ENCODE peak calls at places on chromosomes 12 and 14, in ten cellular contexts. E, Z, S, H, D, V, U, M, W and R are unnamed samples.

GRCh38 chr14:58078068-58078467 is 73.9 kb downstream of the ARMH4 start:
- DNase-seq in V (no peak), W (no peak), D (no peak), Z (peak; percentile 74), U (no peak), S (no peak), H (no peak), M (peak; percentile 79), E (no peak), R (no peak)

GRCh38 chr14:42222924-42223471 is 616.3 kb downstream of the LRFN5 start:
- DNase-seq in H (no peak), M (peak; percentile 67), D (no peak), W (no peak), Z (peak; percentile 54), S (no peak), E (no peak), U (peak; percentile 19), V (no peak), R (no peak)

GRCh38 chr14:67497716-67498115 is 9.2 kb upstream of the TMEM229B start:
- DNase-seq in U (no peak), Z (no peak), V (no peak), W (no peak), E (no peak), S (no peak), M (no peak), H (no peak), D (no peak), R (no peak)

GRCh38 chr12:34390846-34391700 is 368.8 kb downstream of the ALG10 start:
- DNase-seq in V (peak; percentile 39), Z (no peak), M (no peak), W (no peak), H (no peak), S (no peak), E (no peak), D (no peak), U (no peak), R (no peak)

GRCh38 chr12:111409403-111410228 is 3.9 kb downstream of the SH2B3 start:
- DNase-seq in V (peak; percentile 86), M (peak; percentile 67), Z (peak; percentile 80), E (no peak), S (no peak), U (peak; percentile 84), H (no peak), D (peak; percentile 29), W (no peak), R (no peak)

GRCh38 chr12:57935839-57936512 is 5.4 kb upstream of the ATP23 start:
- DNase-seq in H (peak; percentile 92), U (peak; percentile 89), S (peak; percentile 90), D (peak; percentile 63), V (peak; percentile 94), Z (peak; percentile 93), W (peak; percentile 73), M (peak; percentile 92), E (peak; percentile 87), R (peak; percentile 86)

GRCh38 chr14:22549981-22550670 is 38.9 kb downstream of the DAD1 start:
- DNase-seq in U (no peak), M (no peak), V (no peak), H (peak; percentile 50), W (no peak), D (peak; percentile 36), E (no peak), Z (no peak), S (peak; percentile 68), R (peak; percentile 34)

GRCh38 chr12:96218989-96219678 is 25.0 kb downstream of the ELK3 start:
- DNase-seq in U (no peak), S (no peak), W (no peak), D (no peak), M (no peak), H (no peak), E (no peak), V (peak; percentile 35), Z (no peak), R (no peak)

GRCh38 chr14:71776463-71777359 is 155.5 kb upstream of the RGS6 start:
- DNase-seq in Z (no peak), U (no peak), V (no peak), E (no peak), H (no peak), M (no peak), D (no peak), W (no peak), S (no peak), R (no peak)

GRCh38 chr12:78290606-78291345 is 460.1 kb downstream of the NAV3 start:
- DNase-seq in V (no peak), W (no peak), E (no peak), M (peak; percentile 65), U (no peak), D (no peak), S (no peak), Z (peak; percentile 47), H (no peak), R (no peak)

GRCh38 chr12:124545508-124546418 is 21.6 kb downstream of the NCOR2 start:
- DNase-seq in E (no peak), D (no peak), W (no peak), U (peak; percentile 17), Z (no peak), S (no peak), H (no peak), M (no peak), V (peak; percentile 82), R (no peak)

GRCh38 chr12:75048763-75049162 is 160.9 kb downstream of the KCNC2 start:
- DNase-seq in E (no peak), D (no peak), S (no peak), Z (no peak), H (no peak), W (no peak), V (no peak), M (no peak), U (no peak), R (no peak)

GRCh38 chr12:45284096-45284901 is 68.4 kb downstream of the ANO6 start:
- DNase-seq in Z (peak; percentile 68), S (no peak), U (peak; percentile 80), V (no peak), W (no peak), D (no peak), M (peak; percentile 48), H (no peak), E (no peak), R (no peak)

GRCh38 chr14:105088812-105089745 is 23.8 kb upstream of the GPR132 start:
- DNase-seq in U (no peak), E (no peak), V (peak; percentile 75), S (no peak), M (no peak), W (no peak), D (no peak), H (no peak), Z (no peak), R (no peak)

GRCh38 chr14:61618448-61618847 is 76.9 kb upstream of the HIF1A start:
- DNase-seq in U (no peak), S (no peak), H (no peak), D (no peak), M (no peak), W (no peak), E (no peak), Z (no peak), V (no peak), R (no peak)

GRCh38 chr12:31215521-31216232 is 110.3 kb downstream of the SINHCAF start:
- DNase-seq in Z (no peak), V (no peak), E (no peak), D (no peak), S (no peak), U (no peak), M (no peak), H (no peak), W (no peak), R (no peak)

GRCh38 chr14:35410858-35411257 is 6.3 kb upstream of the NFKBIA start:
- DNase-seq in D (no peak), M (no peak), V (no peak), S (no peak), Z (no peak), H (no peak), E (no peak), W (no peak), U (no peak), R (no peak)

GRCh38 chr14:102697125-102697900 is 79.9 kb upstream of the TRAF3 start:
- DNase-seq in U (no peak), D (no peak), E (no peak), S (no peak), H (no peak), M (no peak), Z (no peak), V (no peak), W (no peak), R (no peak)

GRCh38 chr12:89040146-89040964 is 311.9 kb downstream of the DUSP6 start:
- DNase-seq in Z (no peak), H (peak; percentile 29), U (no peak), D (peak; percentile 63), V (peak; percentile 73), W (peak; percentile 22), S (peak; percentile 26), E (no peak), M (no peak), R (no peak)

GRCh38 chr12:922297-922696 is 27.2 kb downstream of the RAD52 start:
- DNase-seq in M (no peak), D (no peak), V (no peak), S (no peak), H (no peak), W (no peak), Z (no peak), E (no peak), U (no peak), R (no peak)

GRCh38 chr12:88579941-88580871 is at the start of gene KITLG:
- DNase-seq in D (no peak), V (peak; percentile 92), H (no peak), S (no peak), U (peak; percentile 78), Z (peak; percentile 94), W (no peak), M (peak; percentile 89), E (peak; percentile 11), R (no peak)

GRCh38 chr14:95547272-95547625 is 12.4 kb downstream of the GLRX5 start:
- DNase-seq in V (no peak), D (no peak), H (no peak), W (no peak), E (no peak), M (no peak), U (no peak), Z (no peak), S (no peak), R (no peak)

GRCh38 chr12:131910302-131911110 is 16.1 kb downstream of the ULK1 start:
- DNase-seq in Z (no peak), M (no peak), V (no peak), E (no peak), S (no peak), D (no peak), H (no peak), W (no peak), U (no peak), R (no peak)

GRCh38 chr14:57058319-57058718 is 210.4 kb downstream of the EXOC5 start:
- DNase-seq in W (no peak), S (no peak), H (no peak), E (no peak), U (no peak), V (no peak), M (no peak), D (no peak), Z (no peak), R (no peak)

GRCh38 chr12:66467932-66468331 is 165.6 kb downstream of the HELB start:
- DNase-seq in V (no peak), E (no peak), S (no peak), D (no peak), Z (no peak), H (no peak), U (no peak), M (no peak), W (no peak), R (no peak)

GRCh38 chr14:53570411-53571387 is 385.9 kb downstream of the BMP4 start:
- DNase-seq in V (no peak), W (no peak), D (no peak), U (no peak), Z (no peak), M (no peak), S (no peak), E (no peak), H (no peak), R (no peak)

GRCh38 chr14:86296173-86296572 is 766.2 kb downstream of the FLRT2 start:
- DNase-seq in E (no peak), W (no peak), M (peak; percentile 24), S (no peak), H (no peak), Z (peak; percentile 3), V (no peak), D (no peak), U (peak; percentile 34), R (no peak)

GRCh38 chr12:64457036-64457435 is 5.1 kb downstream of the TBK1 start:
- DNase-seq in E (no peak), Z (no peak), M (no peak), H (peak; percentile 14), V (no peak), S (peak; percentile 23), U (no peak), D (no peak), W (no peak), R (no peak)